ENCODE peak calls at places on chromosomes 11 and 22, in five cellular contexts. H is OCI-LY7, I is colonic mucosa, G is thoracic aorta, N is lower lobe of right lung. Y is an unnamed sample.

GRCh38 chr22:26952654-26953379 is 295.4 kb downstream of the MIAT start:
- DNase-seq in I (no peak), N (no peak), H (no peak), G (no peak), Y (no peak)

GRCh38 chr11:1217151-1217550 is 5.7 kb upstream of the MUC5B start:
- DNase-seq in N (peak), I (no peak), G (no peak), H (no peak), Y (no peak)

GRCh38 chr22:40401532-40401931 is 31.1 kb downstream of the SGSM3 start:
- DNase-seq in N (peak), G (no peak), I (no peak), H (no peak), Y (no peak)

GRCh38 chr11:110435780-110436717 is 6.3 kb downstream of the FDX1 start:
- DNase-seq in H (peak), N (no peak), I (no peak), G (no peak), Y (no peak)

GRCh38 chr11:121476379-121477032 is 23.7 kb upstream of the SORL1-AS1 start:
- DNase-seq in I (no peak), G (no peak), H (no peak), N (no peak), Y (no peak)

GRCh38 chr11:69396948-69397307 is 84.5 kb upstream of the LINC01488 start:
- DNase-seq in I (no peak), H (no peak), N (no peak), G (no peak), Y (no peak)

GRCh38 chr11:104163100-104164027 is 583 bp downstream of the PDGFD start:
- DNase-seq in N (no peak), I (peak), H (peak), G (peak), Y (peak)

GRCh38 chr22:19766506-19767426 is 6.2 kb downstream of the TBX1 start:
- DNase-seq in H (peak), N (peak), G (no peak), I (peak), Y (peak)

GRCh38 chr11:75508051-75508561 is 17.6 kb downstream of the GDPD5 start:
- DNase-seq in N (no peak), G (no peak), I (no peak), H (peak), Y (no peak)

GRCh38 chr11:68890490-68891231 is 13.0 kb downstream of the MRPL21 start:
- DNase-seq in H (no peak), G (peak), N (peak), I (peak), Y (no peak)

GRCh38 chr11:200224-201003 is 6.8 kb downstream of the BET1L start:
- DNase-seq in I (peak), H (no peak), G (no peak), N (peak), Y (no peak)

GRCh38 chr11:2612884-2613571 is 86.8 kb downstream of the KCNQ1OT1 start:
- DNase-seq in G (no peak), H (no peak), N (no peak), I (no peak), Y (no peak)

GRCh38 chr22:36544107-36544620 is 15.2 kb upstream of the EIF3D start:
- DNase-seq in H (no peak), G (no peak), I (no peak), N (no peak), Y (no peak)

GRCh38 chr22:32969502-32969901 is 88.7 kb downstream of the SYN3 start:
- DNase-seq in H (no peak), I (no peak), G (no peak), N (no peak), Y (no peak)

GRCh38 chr11:79670846-79671245 is 230.0 kb upstream of the TENM4 start:
- DNase-seq in I (no peak), G (no peak), H (no peak), N (no peak), Y (no peak)

GRCh38 chr11:91850533-91851305 is 373.9 kb upstream of the FAT3 start:
- DNase-seq in N (no peak), H (no peak), G (no peak), I (no peak), Y (no peak)

GRCh38 chr22:26806445-26807170 is 149.2 kb downstream of the MIAT start:
- DNase-seq in H (no peak), N (no peak), G (no peak), I (no peak), Y (no peak)

GRCh38 chr11:114762437-114762836 is 84.1 kb downstream of the NXPE2 start:
- DNase-seq in G (no peak), I (peak), N (peak), H (peak), Y (peak)

GRCh38 chr22:31046591-31047226 is 34.4 kb upstream of the SMTN start:
- DNase-seq in N (peak), H (no peak), G (no peak), I (no peak), Y (peak)

GRCh38 chr11:77039491-77040400 is 5.5 kb downstream of the B3GNT6 start:
- DNase-seq in G (no peak), I (peak), H (no peak), N (no peak), Y (peak)
- TF ChIP-seq CTCF in G (peak), I (peak), H (no peak), N (peak), Y (peak)

GRCh38 chr22:38706101-38706884 is 549 bp downstream of the GTPBP1 start:
- DNase-seq in H (peak), N (peak), G (no peak), I (peak), Y (peak)

GRCh38 chr22:38707346-38707745 is 1.6 kb downstream of the GTPBP1 start:
- DNase-seq in G (no peak), I (peak), H (no peak), N (no peak), Y (no peak)

GRCh38 chr22:38704568-38705234 is 1.0 kb upstream of the GTPBP1 start:
- DNase-seq in I (no peak), G (no peak), H (peak), N (no peak), Y (no peak)

GRCh38 chr22:38706885-38707180 is 1.1 kb downstream of the GTPBP1 start:
- DNase-seq in I (no peak), N (no peak), G (no peak), H (no peak), Y (no peak)

GRCh38 chr22:38705235-38706100 is at the start of gene GTPBP1:
- DNase-seq in N (peak), H (peak), G (peak), I (peak), Y (peak)
- TF ChIP-seq CTCF in N (no peak), H (no peak), G (no peak), I (peak), Y (no peak)

DNA sequence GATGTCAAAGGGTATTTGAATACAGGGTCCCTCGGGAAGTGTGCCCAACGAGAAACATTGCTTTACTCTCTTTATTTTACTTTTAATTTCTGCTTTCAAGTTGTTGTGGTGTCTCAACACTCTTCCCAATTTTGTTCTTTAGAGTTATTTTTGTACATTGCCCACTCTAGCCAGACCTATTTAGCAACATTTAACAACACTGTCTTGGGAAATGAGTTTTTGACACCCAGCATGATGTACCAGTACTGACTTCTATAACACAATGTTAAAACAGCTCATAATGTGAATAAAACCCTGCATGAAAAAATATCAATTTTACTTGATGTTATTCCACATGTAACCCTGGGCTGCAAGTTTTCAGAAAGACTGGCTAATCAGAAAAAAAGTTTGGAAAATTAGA is 350.2 kb upstream of the PITPNB start:
- DNase-seq in I (no peak), N (no peak), H (no peak), G (no peak), Y (no peak)
- TF ChIP-seq CTCF in I (no peak), N (no peak), H (no peak), G (no peak), Y (no peak)

GRCh38 chr11:96341237-96342130 is 1.5 kb downstream of the MAML2 start:
- DNase-seq in I (peak), H (peak), N (peak), G (no peak), Y (peak)

GRCh38 chr11:96340555-96340885 is 2.5 kb downstream of the MAML2 start:
- DNase-seq in I (no peak), H (no peak), G (no peak), N (no peak), Y (no peak)

GRCh38 chr11:96337541-96338530 is 5.2 kb downstream of the MAML2 start:
- DNase-seq in N (no peak), H (no peak), I (peak), G (no peak), Y (no peak)

GRCh38 chr11:96339704-96340554 is 3.1 kb downstream of the MAML2 start:
- DNase-seq in I (peak), N (no peak), H (no peak), G (no peak), Y (no peak)

GRCh38 chr11:96338910-96339703 is 3.9 kb downstream of the MAML2 start:
- DNase-seq in I (peak), H (peak), N (peak), G (no peak), Y (no peak)
- TF ChIP-seq CTCF in I (no peak), H (no peak), N (no peak), G (no peak), Y (no peak)

GRCh38 chr11:11155962-11156815 is 196.9 kb downstream of the CSNK2A3 start:
- DNase-seq in I (no peak), G (no peak), H (peak), N (no peak), Y (peak)
- TF ChIP-seq CTCF in I (peak), G (no peak), H (peak), N (peak), Y (peak)

DNA sequence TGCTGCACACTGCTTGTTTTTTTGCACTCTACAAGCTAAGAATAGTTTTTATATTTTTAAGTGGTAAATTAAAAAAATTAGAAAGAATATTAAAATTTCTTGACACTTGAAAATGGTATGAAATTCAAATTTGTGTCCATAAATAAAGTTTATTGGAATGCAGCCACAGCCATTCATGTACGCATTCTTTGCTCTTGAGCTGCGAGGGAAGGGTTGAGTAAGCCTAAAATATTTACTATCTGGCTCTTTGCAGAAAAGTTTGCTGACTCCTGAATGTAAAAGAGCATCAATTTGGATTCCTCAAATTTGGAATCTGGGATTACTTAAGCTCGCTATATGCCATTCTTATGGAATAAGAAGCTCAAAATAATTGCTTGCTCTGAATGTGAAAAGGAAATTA is 3.4 kb upstream of the ADAMTS8 start:
- DNase-seq in G (no peak), N (no peak), I (no peak), H (no peak), Y (no peak)
- TF ChIP-seq CTCF in G (no peak), N (no peak), I (no peak), H (no peak), Y (no peak)

GRCh38 chr11:11789735-11790369 is 51.9 kb upstream of the USP47 start:
- DNase-seq in N (no peak), G (no peak), H (peak), I (no peak), Y (peak)
- TF ChIP-seq CTCF in N (peak), G (peak), H (peak), I (peak), Y (peak)

GRCh38 chr11:12746593-12747097 is 72.4 kb downstream of the TEAD1 start:
- DNase-seq in I (no peak), G (no peak), H (no peak), N (peak), Y (peak)
- TF ChIP-seq CTCF in I (no peak), G (no peak), H (no peak), N (no peak), Y (no peak)